ENCODE peak calls at places on chromosomes 3 and 15, in four cellular contexts. I is NCI-H2029 treated with DMSO at 0.1 percent for 48 hours, T is NCI-H1694, G is endothelial cell. L is an unnamed sample.

GRCh38 chr15:63480441-63480821 is 24.0 kb upstream of the USP3 start:
- DNase-seq in T (no peak), I (no peak), G (no peak), L (no peak)

GRCh38 chr15:75712668-75713337 is at the start of gene CSPG4:
- DNase-seq in T (no peak), G (peak), I (no peak), L (peak)

GRCh38 chr3:14206548-14207177 is 28.0 kb downstream of the LSM3 start:
- DNase-seq in T (no peak), G (no peak), I (no peak), L (peak)

GRCh38 chr3:195247086-195247862 is 23.7 kb downstream of the XXYLT1 start:
- DNase-seq in I (no peak), T (no peak), G (no peak), L (no peak)

GRCh38 chr3:41117398-41117870 is 81.9 kb upstream of the CTNNB1 start:
- DNase-seq in I (peak), T (no peak), G (no peak), L (no peak)

GRCh38 chr3:81497565-81497964 is 263.9 kb downstream of the GBE1 start:
- DNase-seq in T (no peak), G (no peak), I (no peak), L (no peak)

GRCh38 chr3:106333911-106334618 is 465.3 kb upstream of the CBLB start:
- DNase-seq in G (no peak), I (no peak), T (no peak), L (no peak)

GRCh38 chr3:14128724-14129123 is 3.9 kb downstream of the TMEM43 start:
- DNase-seq in T (no peak), I (no peak), G (no peak), L (no peak)

GRCh38 chr3:136595862-136596697 is 156.1 kb downstream of the STAG1 start:
- DNase-seq in I (no peak), G (no peak), T (no peak), L (no peak)

GRCh38 chr3:105394177-105394576 is 27.5 kb downstream of the ALCAM start:
- DNase-seq in G (no peak), I (no peak), T (no peak), L (peak)

GRCh38 chr3:169091196-169091595 is 572.3 kb downstream of the MECOM start:
- DNase-seq in I (no peak), G (no peak), T (no peak), L (no peak)

GRCh38 chr3:62149962-62150361 is 223.4 kb downstream of the FEZF2 start:
- DNase-seq in I (no peak), G (no peak), T (no peak), L (no peak)

GRCh38 chr3:128368626-128369025 is 98.1 kb downstream of the DNAJB8 start:
- DNase-seq in I (no peak), T (no peak), G (no peak), L (no peak)

GRCh38 chr15:77621847-77622211 is 10.9 kb downstream of the LINGO1 start:
- DNase-seq in G (no peak), I (no peak), T (no peak), L (no peak)

GRCh38 chr15:85592148-85592547 is 202.6 kb downstream of the KLHL25 start:
- DNase-seq in T (no peak), G (no peak), I (no peak), L (no peak)

L was measured in H9.